ENCODE peak calls at places on chromosome 9, in seven cellular contexts. E is IMR-90, L is suprapubic skin, C is ovary, Q is endothelial cell of umbilical vein, Z is right lobe of liver, O is tibial nerve. I is an unnamed sample. For H3K4me1, the result is how much of the 10 kb centered on the place peaks cover.

GRCh38 chr9:19050637-19051591 is 1.7 kb downstream of the RRAGA start:
- DNase-seq in E (no peak), L (no peak), C (no peak), Q (peak), Z (no peak), O (no peak), I (no peak)

GRCh38 chr9:6576930-6577329 is 68.6 kb downstream of the GLDC start:
- DNase-seq in E (no peak), L (no peak), C (no peak), Q (no peak), Z (no peak), O (no peak), I (no peak)

GRCh38 chr9:133460405-133461175 is 812 bp downstream of the CACFD1 start:
- DNase-seq in E (no peak), L (peak), C (no peak), Q (peak), Z (peak), O (peak), I (no peak)

GRCh38 chr9:124214116-124214515 is 43.6 kb upstream of the NEK6 start:
- DNase-seq in E (no peak), L (no peak), C (no peak), Q (no peak), Z (no peak), O (no peak), I (no peak)

GRCh38 chr9:127783111-127783621 is 2.7 kb upstream of the CDK9 start:
- DNase-seq in E (no peak), L (peak), C (no peak), Q (peak), Z (peak), O (no peak), I (no peak)

GRCh38 chr9:112665347-112665746 is 52.6 kb downstream of the INIP start:
- DNase-seq in E (peak), L (no peak), C (no peak), Q (no peak), Z (no peak), O (no peak), I (no peak)

GRCh38 chr9:70232476-70232875 is 26.3 kb upstream of the SMC5 start:
- DNase-seq in E (no peak), L (no peak), C (no peak), Q (no peak), Z (no peak), O (no peak), I (no peak)

GRCh38 chr9:99299214-99300102 is 77.4 kb downstream of the SEC61B start:
- DNase-seq in E (peak), L (no peak), C (no peak), Q (peak), Z (no peak), O (no peak), I (no peak)

GRCh38 chr9:89505795-89506385 is 8.0 kb upstream of the SEMA4D start:
- DNase-seq in E (no peak), L (no peak), C (peak), Q (peak), Z (no peak), O (no peak), I (no peak)

GRCh38 chr9:33719581-33720374 is 75.6 kb upstream of the PRSS3 start:
- DNase-seq in E (no peak), L (no peak), C (peak), Q (no peak), Z (no peak), O (no peak), I (no peak)

GRCh38 chr9:37007295-37007694 is 26.8 kb downstream of the PAX5 start:
- DNase-seq in E (no peak), L (peak), C (no peak), Q (no peak), Z (no peak), O (no peak), I (no peak)

GRCh38 chr9:37010976-37011375 is 23.1 kb downstream of the PAX5 start:
- DNase-seq in E (no peak), L (no peak), C (no peak), Q (no peak), Z (no peak), O (no peak), I (no peak)

GRCh38 chr9:37005517-37006140 is 28.4 kb downstream of the PAX5 start:
- DNase-seq in E (no peak), L (peak), C (no peak), Q (no peak), Z (no peak), O (no peak), I (no peak)

GRCh38 chr9:37010180-37010579 is 23.9 kb downstream of the PAX5 start:
- DNase-seq in E (no peak), L (no peak), C (no peak), Q (no peak), Z (no peak), O (no peak), I (no peak)

GRCh38 chr9:37011530-37011929 is 22.5 kb downstream of the PAX5 start:
- DNase-seq in E (no peak), L (no peak), C (no peak), Q (no peak), Z (no peak), O (no peak), I (no peak)
- H3K4me1 ChIP-seq in E (under half), L (under half), C (under half), Q (under half), Z (under half), O (under half), I (under half)

DNA sequence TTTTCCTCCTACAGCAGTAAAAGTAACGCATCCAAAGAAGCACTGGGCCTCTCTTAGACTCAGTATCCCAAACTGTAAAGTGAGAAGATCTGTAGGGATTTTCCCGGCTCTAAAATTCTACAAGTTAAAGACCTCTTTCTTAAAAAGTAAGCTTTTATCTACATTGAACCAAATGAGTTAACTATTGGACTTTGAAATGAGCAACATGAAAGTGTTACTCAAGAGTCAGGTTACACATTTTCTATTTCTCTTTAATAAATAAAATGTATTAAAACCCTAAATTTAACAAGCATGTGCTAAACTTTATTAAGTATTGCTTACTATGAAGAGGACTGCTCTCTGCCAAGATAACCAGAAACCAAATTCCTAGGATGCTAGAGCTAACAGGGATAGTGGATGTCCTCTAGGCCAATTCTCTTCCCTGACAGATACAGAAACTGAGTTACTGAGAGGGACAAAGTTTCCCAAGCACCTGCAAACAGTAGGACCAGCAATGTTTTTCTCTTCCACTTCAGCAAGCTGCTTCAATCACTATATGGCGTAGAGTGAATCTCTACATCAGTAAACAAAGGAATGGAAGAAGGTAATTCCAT is 21.7 kb downstream of the NFIB start:
- DNase-seq in E (no peak), L (no peak), C (no peak), Q (no peak), Z (no peak), O (no peak), I (no peak)
- TF ChIP-seq CTCF in E (no peak), L (no peak), C (no peak), Q (no peak), Z (no peak), O (no peak), I (no peak)

GRCh38 chr9:114156658-114157421 is 1.5 kb downstream of the COL27A1 start:
- DNase-seq in E (peak), L (peak), C (peak), Q (peak), Z (peak), O (peak), I (peak)

GRCh38 chr9:114156311-114156657 is 947 bp downstream of the COL27A1 start:
- DNase-seq in E (no peak), L (no peak), C (no peak), Q (no peak), Z (no peak), O (no peak), I (no peak)

GRCh38 chr9:114155967-114156294 is 594 bp downstream of the COL27A1 start:
- DNase-seq in E (no peak), L (no peak), C (peak), Q (no peak), Z (peak), O (no peak), I (no peak)

GRCh38 chr9:114154597-114155102 is 687 bp upstream of the COL27A1 start:
- DNase-seq in E (no peak), L (no peak), C (no peak), Q (peak), Z (no peak), O (no peak), I (no peak)

DNA sequence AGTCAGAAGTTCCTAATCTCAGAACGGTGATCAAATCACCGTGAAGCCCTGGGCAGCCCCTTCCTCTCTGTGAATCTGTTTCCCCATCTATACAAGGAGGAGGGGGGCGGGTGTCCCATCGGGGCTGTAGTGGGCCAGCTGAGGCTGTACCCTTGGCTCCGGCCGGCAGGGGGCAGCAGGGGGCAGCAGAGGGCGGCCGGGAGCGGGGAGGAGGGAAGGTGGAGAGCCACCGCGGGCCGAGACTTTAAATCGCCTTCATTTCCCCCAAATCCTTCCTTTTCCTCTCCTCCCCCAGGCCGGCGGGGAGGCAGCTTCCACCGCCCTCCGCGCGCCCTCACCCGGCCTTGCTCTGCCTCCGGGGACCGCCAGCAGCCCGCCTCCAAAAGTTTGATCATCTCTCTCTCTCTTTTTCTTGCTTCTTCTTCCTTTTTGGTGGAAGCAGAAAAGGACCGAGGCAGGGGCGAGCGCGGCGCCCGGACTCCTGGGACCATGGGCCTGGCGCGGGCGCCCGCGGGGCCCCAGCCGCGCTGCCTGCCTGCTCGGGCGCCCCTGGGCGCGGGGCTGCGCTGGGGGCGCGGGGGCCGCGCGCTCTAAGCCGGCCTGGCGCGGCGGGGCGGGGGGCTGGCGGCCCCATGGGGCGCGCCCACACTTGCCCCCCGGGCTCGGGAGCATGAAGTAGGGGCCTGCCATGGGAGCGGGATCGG is at the start of gene COL27A1:
- DNase-seq in E (peak), L (peak), C (peak), Q (peak), Z (peak), O (peak), I (peak)
- TF ChIP-seq POLR2A in E (no peak), L (no peak), C (no peak), Q (no peak), Z (peak), O (no peak), I (no peak)

DNA sequence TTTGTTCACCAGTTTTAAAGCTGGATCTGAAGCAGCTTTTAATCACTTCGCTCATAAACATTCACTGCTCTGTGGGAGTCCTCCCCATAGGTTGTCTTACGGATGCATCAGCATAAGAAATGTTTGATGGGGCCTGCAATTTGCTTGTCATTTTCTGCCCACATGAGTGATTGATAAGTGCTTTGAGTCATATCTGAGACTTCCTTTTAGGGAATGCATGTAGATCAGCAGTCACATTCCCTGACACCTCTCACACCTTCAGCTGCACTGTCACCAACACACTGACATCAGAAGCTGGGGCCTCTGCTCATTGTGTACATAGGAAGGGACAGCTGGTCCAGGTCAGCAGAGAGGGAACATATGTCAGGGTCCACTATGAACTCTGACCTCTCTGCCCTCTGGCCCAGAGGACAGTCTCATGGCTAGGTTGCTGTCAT is 84.1 kb upstream of the SPATA31D4 start:
- DNase-seq in E (no peak), L (no peak), C (no peak), Q (no peak), Z (peak), O (no peak), I (no peak)
- H3K4me1 ChIP-seq in E (under half), L (under half), C (under half), Q (under half), Z (under half), O (under half), I (under half)

DNA sequence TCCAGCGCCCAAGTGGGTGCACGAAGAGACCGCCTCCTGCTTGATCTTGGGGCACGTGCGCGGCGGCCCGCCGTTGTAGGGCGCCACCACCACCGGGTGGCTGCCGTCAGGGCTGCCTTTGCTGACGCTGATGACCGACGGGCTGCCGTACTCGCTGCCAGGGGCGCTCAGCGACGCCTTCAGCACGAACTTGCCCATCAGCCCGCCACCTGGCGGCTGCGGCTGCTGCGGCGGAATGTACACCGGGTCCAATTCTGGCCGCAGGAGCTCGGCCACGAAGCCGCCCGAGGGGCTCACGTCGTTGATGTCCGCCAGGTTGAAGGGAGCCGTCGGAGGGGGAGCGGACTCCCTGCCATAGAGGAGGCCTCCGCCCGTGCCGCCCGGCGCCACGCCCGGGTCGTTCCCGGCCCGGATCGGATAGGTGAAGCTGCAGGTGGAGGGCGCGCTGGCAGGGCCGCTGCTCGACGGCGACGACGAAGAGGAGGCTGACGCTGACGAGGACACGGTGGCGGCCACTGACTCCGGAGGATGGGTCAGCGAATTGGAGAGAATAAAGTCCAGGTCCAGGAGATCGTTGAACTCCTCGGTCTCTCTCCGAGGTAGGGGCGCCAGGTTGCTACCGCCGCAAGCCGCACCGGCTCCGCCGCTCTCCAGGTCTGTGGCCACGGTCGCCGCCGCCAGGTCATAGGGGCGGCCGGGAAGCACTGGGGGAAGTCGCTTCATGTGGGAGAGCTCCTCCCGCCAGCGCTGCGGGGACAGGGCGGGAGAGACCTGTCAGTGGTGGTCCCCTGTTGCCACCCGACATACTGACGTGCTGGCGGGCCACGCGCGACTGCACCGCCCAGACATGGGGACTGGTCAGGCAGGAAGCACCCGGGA is 1.8 kb downstream of the KLF4 start:
- DNase-seq in E (no peak), L (peak), C (peak), Q (peak), Z (peak), O (peak), I (peak)
- TF ChIP-seq CTCF in E (peak), L (no peak), C (peak), Q (peak), Z (peak), O (peak), I (peak)

GRCh38 chr9:129173296-129174101 is 4.6 kb downstream of the IER5L start:
- DNase-seq in E (no peak), L (no peak), C (peak), Q (no peak), Z (no peak), O (no peak), I (peak)
- TF ChIP-seq POLR2A in E (no peak), L (no peak), C (no peak), Q (no peak), Z (no peak), O (no peak), I (no peak)

GRCh38 chr9:130447193-130447816 is 2.5 kb downstream of the ASS1 start:
- DNase-seq in E (no peak), L (no peak), C (no peak), Q (no peak), Z (peak), O (no peak), I (no peak)

GRCh38 chr9:130448771-130449170 is 4.0 kb downstream of the ASS1 start:
- DNase-seq in E (no peak), L (no peak), C (no peak), Q (no peak), Z (no peak), O (no peak), I (no peak)

GRCh38 chr9:130446111-130446861 is 1.5 kb downstream of the ASS1 start:
- DNase-seq in E (peak), L (peak), C (peak), Q (no peak), Z (peak), O (peak), I (peak)

GRCh38 chr9:130450344-130451003 is 5.7 kb downstream of the ASS1 start:
- DNase-seq in E (no peak), L (no peak), C (no peak), Q (no peak), Z (peak), O (no peak), I (no peak)

GRCh38 chr9:130448035-130448624 is 3.4 kb downstream of the ASS1 start:
- DNase-seq in E (peak), L (no peak), C (no peak), Q (no peak), Z (peak), O (no peak), I (no peak)
- H3K4me1 ChIP-seq in E (under half), L (half or more), C (under half), Q (under half), Z (under half), O (under half), I (under half)

I was measured in uterus.